ENCODE peak calls at places on chromosomes 13 and 19, in seven cellular contexts. M is osteocyte; J is H54; H is activated naive CD4-positive, alpha-beta T cell treated with Interleukin-2 at 50 U/mL for 16 hours; A is body of pancreas; Z is AG10803; E is fibroblast of the conjunctiva. X is an unnamed sample.

GRCh38 chr19:50516859-50517703 is 3.4 kb upstream of the ASPDH start:
- DNase-seq in H (no peak), J (no peak), Z (no peak), E (no peak), A (no peak), M (no peak), X (no peak)

GRCh38 chr13:31878495-31878894 is 139.2 kb downstream of the RXFP2 start:
- DNase-seq in J (no peak), Z (no peak), A (no peak), M (no peak), E (no peak), H (no peak), X (no peak)

GRCh38 chr19:54535601-54536000 is 33.0 kb downstream of the LAIR2 start:
- DNase-seq in Z (no peak), M (no peak), J (no peak), A (no peak), H (no peak), E (no peak), X (no peak)

GRCh38 chr13:107421028-107421427 is 794.3 kb downstream of the LIG4 start:
- DNase-seq in H (no peak), E (no peak), J (no peak), M (no peak), A (no peak), Z (no peak), X (no peak)

GRCh38 chr13:43783820-43784219 is 3.0 kb downstream of the ENOX1 start:
- DNase-seq in Z (peak; percentile 61), H (no peak), M (no peak), E (peak; percentile 59), A (no peak), J (no peak), X (no peak)

GRCh38 chr13:50626031-50626643 is 217.4 kb downstream of the DLEU7 start:
- DNase-seq in Z (peak; percentile 78), A (no peak), E (no peak), J (no peak), M (no peak), H (no peak), X (no peak)

GRCh38 chr13:47598340-47598911 is 402.6 kb downstream of the SUCLA2 start:
- DNase-seq in J (no peak), E (no peak), M (no peak), H (no peak), A (no peak), Z (peak; percentile 24), X (no peak)

GRCh38 chr13:36807616-36808015 is 11.4 kb upstream of the RFXAP start:
- DNase-seq in H (no peak), Z (no peak), M (no peak), E (no peak), A (no peak), J (no peak), X (no peak)

GRCh38 chr19:1752757-1753728 is at the start of gene ONECUT3:
- DNase-seq in E (no peak), A (no peak), Z (no peak), J (no peak), M (no peak), H (no peak), X (no peak)

GRCh38 chr13:100597253-100597652 is 8.7 kb upstream of the GGACT start:
- DNase-seq in J (no peak), Z (peak; percentile 31), E (no peak), H (no peak), M (no peak), A (no peak), X (no peak)

GRCh38 chr13:83377486-83377885 is 504.8 kb downstream of the SLITRK1 start:
- DNase-seq in J (no peak), M (no peak), A (no peak), Z (no peak), H (no peak), E (peak; percentile 56), X (no peak)

GRCh38 chr13:111248822-111249221 is 71.6 kb upstream of the TEX29 start:
- DNase-seq in Z (no peak), M (no peak), E (no peak), H (no peak), A (no peak), J (no peak), X (no peak)

GRCh38 chr19:12721656-12722565 is 1.8 kb downstream of the TNPO2 start:
- DNase-seq in M (no peak), J (no peak), E (peak; percentile 74), A (peak; percentile 63), Z (peak; percentile 70), H (peak; percentile 49), X (peak; percentile 66)

GRCh38 chr19:42480335-42481095 is 37.8 kb upstream of the CXCL17 start:
- DNase-seq in J (peak; percentile 47), A (peak; percentile 16), E (no peak), M (no peak), Z (peak; percentile 59), H (peak; percentile 9), X (peak; percentile 50)

GRCh38 chr13:41458187-41458938 is 1.0 kb downstream of the RGCC start:
- DNase-seq in A (peak; percentile 22), E (no peak), M (no peak), Z (no peak), J (no peak), H (peak; percentile 64), X (peak; percentile 60)

GRCh38 chr19:49786432-49786831 is 19.6 kb downstream of the AP2A1 start:
- DNase-seq in Z (peak; percentile 60), A (no peak), J (peak; percentile 87), H (no peak), M (no peak), E (peak; percentile 26), X (no peak)

GRCh38 chr13:49300716-49301589 is 53.2 kb downstream of the CDADC1 start:
- DNase-seq in J (peak; percentile 45), E (peak; percentile 64), M (peak; percentile 15), A (peak; percentile 57), H (peak; percentile 70), Z (peak; percentile 71), X (peak; percentile 80)

GRCh38 chr13:101916108-101916757 is 463.8 kb downstream of the ITGBL1 start:
- DNase-seq in E (no peak), H (no peak), M (peak; percentile 85), A (no peak), J (no peak), Z (no peak), X (no peak)